ENCODE peak calls at places on chromosomes 12 and 14, in ten cellular contexts. E, R, U, T, F, B, G, I, P and O are unnamed samples. For H3K4me1, the result is how much of the 10 kb centered on the place peaks cover.

GRCh38 chr14:90483117-90483516 is 86.3 kb downstream of the CALM1 start:
- DNase-seq in E (no peak), R (no peak), U (no peak), T (no peak), F (no peak), B (no peak), G (no peak), I (no peak), P (no peak), O (no peak)

GRCh38 chr12:70101064-70101463 is 142.2 kb upstream of the CNOT2 start:
- DNase-seq in E (no peak), R (no peak), U (no peak), T (no peak), F (no peak), B (no peak), G (no peak), I (no peak), P (no peak), O (no peak)

GRCh38 chr12:22474970-22475720 is 69.2 kb downstream of the C2CD5 start:
- DNase-seq in E (no peak), R (no peak), U (no peak), T (no peak), F (no peak), B (no peak), G (no peak), I (no peak), P (no peak), O (no peak)

GRCh38 chr14:105330491-105330895 is 15.9 kb downstream of the PACS2 start:
- DNase-seq in E (peak), R (peak), U (peak), T (no peak), F (no peak), B (no peak), G (no peak), I (peak), P (no peak), O (no peak)

GRCh38 chr14:31921251-31921650 is 155.9 kb upstream of the ARHGAP5 start:
- DNase-seq in E (no peak), R (no peak), U (peak), T (no peak), F (no peak), B (no peak), G (no peak), I (no peak), P (no peak), O (no peak)

GRCh38 chr12:116594325-116595038 is 35.3 kb downstream of the MAP1LC3B2 start:
- DNase-seq in E (peak), R (peak), U (no peak), T (peak), F (peak), B (no peak), G (no peak), I (no peak), P (peak), O (peak)

GRCh38 chr12:98750511-98750910 is 105.4 kb downstream of the APAF1 start:
- DNase-seq in E (no peak), R (no peak), U (peak), T (no peak), F (no peak), B (peak), G (no peak), I (no peak), P (no peak), O (no peak)

GRCh38 chr14:37599527-37600368 is 4.3 kb downstream of the TTC6 start:
- DNase-seq in E (peak), R (peak), U (no peak), T (no peak), F (peak), B (no peak), G (peak), I (no peak), P (no peak), O (no peak)

GRCh38 chr12:3133410-3133793 is 56.2 kb downstream of the TSPAN9 start:
- DNase-seq in E (no peak), R (no peak), U (peak), T (no peak), F (no peak), B (no peak), G (no peak), I (no peak), P (no peak), O (no peak)

GRCh38 chr12:131135311-131135785 is 181.6 kb downstream of the ADGRD1 start:
- DNase-seq in E (no peak), R (no peak), U (no peak), T (no peak), F (no peak), B (no peak), G (no peak), I (no peak), P (no peak), O (no peak)

GRCh38 chr14:102095231-102095870 is 8.5 kb upstream of the HSP90AA1 start:
- DNase-seq in E (no peak), R (no peak), U (peak), T (no peak), F (no peak), B (no peak), G (no peak), I (no peak), P (no peak), O (no peak)

GRCh38 chr14:74952697-74953484 is 2.5 kb downstream of the PGF start:
- DNase-seq in E (no peak), R (no peak), U (no peak), T (no peak), F (no peak), B (no peak), G (no peak), I (no peak), P (no peak), O (no peak)

GRCh38 chr12:89856431-89856830 is 147.8 kb upstream of the ATP2B1 start:
- DNase-seq in E (no peak), R (no peak), U (peak), T (no peak), F (no peak), B (no peak), G (no peak), I (no peak), P (no peak), O (no peak)

GRCh38 chr14:105039458-105040205 is 18.7 kb upstream of the CDCA4 start:
- DNase-seq in E (peak), R (no peak), U (no peak), T (no peak), F (no peak), B (no peak), G (no peak), I (no peak), P (no peak), O (no peak)

GRCh38 chr12:116382456-116382902 is 105.0 kb upstream of the MED13L start:
- DNase-seq in E (no peak), R (no peak), U (peak), T (no peak), F (no peak), B (no peak), G (peak), I (no peak), P (no peak), O (no peak)

GRCh38 chr14:28635387-28635786 is 131.2 kb upstream of the FOXG1 start:
- DNase-seq in E (no peak), R (no peak), U (peak), T (no peak), F (no peak), B (no peak), G (peak), I (no peak), P (no peak), O (no peak)

GRCh38 chr14:76486251-76486743 is 110.4 kb downstream of the ESRRB start:
- DNase-seq in E (no peak), R (no peak), U (no peak), T (no peak), F (no peak), B (no peak), G (no peak), I (no peak), P (no peak), O (no peak)

GRCh38 chr12:13205809-13206559 is 9.5 kb downstream of the EMP1 start:
- DNase-seq in E (no peak), R (no peak), U (peak), T (no peak), F (no peak), B (no peak), G (no peak), I (no peak), P (no peak), O (no peak)

GRCh38 chr14:53963491-53964227 is 7.0 kb upstream of the BMP4 start:
- DNase-seq in E (peak), R (no peak), U (no peak), T (peak), F (peak), B (peak), G (peak), I (peak), P (no peak), O (no peak)

GRCh38 chr12:16893426-16893825 is 287.5 kb upstream of the LMO3 start:
- DNase-seq in E (no peak), R (no peak), U (no peak), T (no peak), F (no peak), B (no peak), G (no peak), I (no peak), P (no peak), O (no peak)

GRCh38 chr12:131100031-131100674 is 146.4 kb downstream of the ADGRD1 start:
- DNase-seq in E (no peak), R (no peak), U (no peak), T (no peak), F (no peak), B (no peak), G (no peak), I (no peak), P (no peak), O (no peak)

GRCh38 chr12:98741229-98741614 is 96.1 kb downstream of the APAF1 start:
- DNase-seq in E (no peak), R (no peak), U (peak), T (no peak), F (no peak), B (no peak), G (no peak), I (no peak), P (no peak), O (no peak)

GRCh38 chr14:37985826-37986470 is 221.8 kb upstream of the SSTR1 start:
- DNase-seq in E (no peak), R (no peak), U (peak), T (peak), F (peak), B (no peak), G (peak), I (no peak), P (no peak), O (peak)

GRCh38 chr14:47674148-47674545 is 1.3 kb downstream of the MDGA2 start:
- DNase-seq in E (no peak), R (peak), U (no peak), T (no peak), F (no peak), B (no peak), G (peak), I (no peak), P (no peak), O (no peak)

GRCh38 chr12:132601171-132601883 is 9.1 kb downstream of the LRCOL1 start:
- DNase-seq in E (no peak), R (peak), U (no peak), T (no peak), F (no peak), B (no peak), G (no peak), I (no peak), P (no peak), O (no peak)

GRCh38 chr14:71011479-71011878 is 104.2 kb downstream of the PCNX1 start:
- DNase-seq in E (no peak), R (no peak), U (no peak), T (no peak), F (no peak), B (no peak), G (no peak), I (no peak), P (no peak), O (no peak)

GRCh38 chr14:90491221-90491867 is 94.5 kb downstream of the CALM1 start:
- DNase-seq in E (no peak), R (peak), U (peak), T (peak), F (no peak), B (peak), G (no peak), I (no peak), P (no peak), O (no peak)

GRCh38 chr12:15532364-15532977 is 210.2 kb downstream of the PTPRO start:
- DNase-seq in E (no peak), R (no peak), U (peak), T (peak), F (peak), B (no peak), G (peak), I (no peak), P (no peak), O (peak)

DNA sequence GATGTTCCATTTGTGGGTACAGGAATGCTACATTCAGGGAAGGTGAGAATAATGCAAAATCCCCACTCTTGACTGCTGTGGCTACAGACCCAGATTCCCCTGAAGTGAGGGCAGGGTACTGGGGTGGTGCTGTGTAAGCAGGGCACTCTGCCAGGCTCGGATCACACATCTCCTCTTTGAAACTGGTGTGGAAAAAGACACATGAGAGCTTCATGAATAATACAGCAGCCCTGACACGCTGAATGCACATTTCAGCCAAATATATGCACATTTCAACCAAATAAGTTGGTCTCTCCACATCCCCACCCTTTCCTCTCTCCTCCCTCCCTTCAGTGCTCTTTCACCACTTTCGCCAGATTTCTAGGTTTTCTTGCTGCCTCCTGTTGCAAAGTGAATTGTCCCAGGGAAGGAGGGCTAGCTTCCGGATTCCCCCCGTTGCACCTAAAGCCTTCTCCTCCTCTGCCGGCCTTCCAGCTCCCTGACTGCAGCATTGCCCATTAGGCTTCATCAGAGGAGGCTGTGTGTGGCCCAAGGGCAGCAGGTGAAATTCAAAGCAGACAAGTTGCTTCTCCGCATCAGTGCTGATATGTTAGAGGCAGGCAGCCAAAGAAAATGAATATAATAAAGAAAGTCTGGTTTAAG is 118.2 kb upstream of the TMCC3 start:
- DNase-seq in E (no peak), R (no peak), U (no peak), T (no peak), F (no peak), B (no peak), G (no peak), I (no peak), P (no peak), O (no peak)
- H3K4me1 ChIP-seq in E (under half), R (under half), U (under half), T (under half), F (under half), B (under half), G (under half), I (under half), P (under half), O (under half)

GRCh38 chr14:64598404-64598803 is 48.6 kb downstream of the PPP1R36 start:
- DNase-seq in E (no peak), R (no peak), U (no peak), T (no peak), F (no peak), B (no peak), G (no peak), I (no peak), P (no peak), O (no peak)
- H3K4me3 ChIP-seq in E (no peak), R (no peak), U (no peak), T (no peak), F (no peak), B (no peak), G (no peak), I (no peak), P (no peak), O (no peak)

GRCh38 chr12:41850046-41850445 is 294.6 kb downstream of the GXYLT1 start:
- DNase-seq in E (no peak), R (no peak), U (no peak), T (no peak), F (no peak), B (no peak), G (no peak), I (no peak), P (no peak), O (no peak)
- H3K4me1 ChIP-seq in E (under half), R (under half), U (under half), T (under half), F (under half), B (under half), G (under half), I (under half), P (under half), O (under half)

GRCh38 chr12:101642115-101643067 is 47.6 kb downstream of the MYBPC1 start:
- DNase-seq in E (peak), R (no peak), U (no peak), T (peak), F (peak), B (no peak), G (peak), I (peak), P (peak), O (no peak)
- H3K4me3 ChIP-seq in E (peak), R (peak), U (no peak), T (no peak), F (no peak), B (no peak), G (peak), I (peak), P (no peak), O (no peak)

GRCh38 chr12:54329756-54330155 is 4.8 kb downstream of the COPZ1 start:
- DNase-seq in E (no peak), R (no peak), U (no peak), T (no peak), F (no peak), B (no peak), G (no peak), I (no peak), P (no peak), O (no peak)

GRCh38 chr12:54330442-54330841 is 5.5 kb downstream of the COPZ1 start:
- DNase-seq in E (no peak), R (no peak), U (no peak), T (no peak), F (no peak), B (no peak), G (no peak), I (no peak), P (no peak), O (no peak)

GRCh38 chr12:54324617-54325441 is at the start of gene COPZ1:
- DNase-seq in E (peak), R (peak), U (peak), T (peak), F (peak), B (peak), G (peak), I (peak), P (peak), O (peak)

GRCh38 chr12:54331461-54331860 is 6.5 kb downstream of the COPZ1 start:
- DNase-seq in E (no peak), R (no peak), U (no peak), T (no peak), F (no peak), B (no peak), G (no peak), I (no peak), P (no peak), O (no peak)

DNA sequence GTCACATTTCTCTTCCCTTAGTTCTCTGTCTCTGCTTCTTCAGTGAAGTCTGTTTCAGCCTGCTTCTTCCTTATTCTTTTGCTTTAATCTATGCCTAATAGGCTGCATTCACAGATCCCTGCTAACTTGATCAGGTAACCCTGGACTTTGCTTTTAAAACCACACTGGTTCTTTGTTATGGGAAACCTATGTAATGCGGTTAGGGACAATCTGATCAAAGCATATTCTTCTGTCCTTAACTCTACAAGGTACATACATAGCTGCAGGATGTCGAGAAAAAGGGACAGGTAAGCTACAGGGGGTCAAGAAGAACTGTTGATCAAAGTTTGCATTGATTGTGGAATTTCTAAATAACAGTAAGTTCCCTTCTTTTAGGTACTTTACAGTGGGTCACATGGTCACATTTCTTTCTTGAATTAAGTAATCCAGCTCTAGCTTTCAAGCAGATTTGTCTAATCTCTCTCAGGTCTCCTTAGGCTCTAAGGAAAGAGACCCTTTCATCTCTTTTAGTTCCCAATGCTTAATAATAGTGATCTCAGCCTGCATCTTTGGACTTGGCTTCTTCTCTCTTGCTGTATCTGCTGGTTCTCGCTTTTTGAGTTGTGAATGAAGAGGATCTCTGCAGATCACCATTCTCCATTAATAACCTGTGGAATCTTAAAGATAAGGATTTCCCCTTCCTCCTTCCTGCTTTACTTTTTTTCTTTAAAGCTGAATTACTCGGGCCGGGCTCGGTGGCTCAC is 3.8 kb downstream of the COPZ1 start:
- DNase-seq in E (no peak), R (no peak), U (no peak), T (no peak), F (no peak), B (no peak), G (no peak), I (no peak), P (no peak), O (no peak)
- H3K4me1 ChIP-seq in E (half or more), R (under half), U (under half), T (half or more), F (under half), B (under half), G (under half), I (under half), P (under half), O (half or more)

DNA sequence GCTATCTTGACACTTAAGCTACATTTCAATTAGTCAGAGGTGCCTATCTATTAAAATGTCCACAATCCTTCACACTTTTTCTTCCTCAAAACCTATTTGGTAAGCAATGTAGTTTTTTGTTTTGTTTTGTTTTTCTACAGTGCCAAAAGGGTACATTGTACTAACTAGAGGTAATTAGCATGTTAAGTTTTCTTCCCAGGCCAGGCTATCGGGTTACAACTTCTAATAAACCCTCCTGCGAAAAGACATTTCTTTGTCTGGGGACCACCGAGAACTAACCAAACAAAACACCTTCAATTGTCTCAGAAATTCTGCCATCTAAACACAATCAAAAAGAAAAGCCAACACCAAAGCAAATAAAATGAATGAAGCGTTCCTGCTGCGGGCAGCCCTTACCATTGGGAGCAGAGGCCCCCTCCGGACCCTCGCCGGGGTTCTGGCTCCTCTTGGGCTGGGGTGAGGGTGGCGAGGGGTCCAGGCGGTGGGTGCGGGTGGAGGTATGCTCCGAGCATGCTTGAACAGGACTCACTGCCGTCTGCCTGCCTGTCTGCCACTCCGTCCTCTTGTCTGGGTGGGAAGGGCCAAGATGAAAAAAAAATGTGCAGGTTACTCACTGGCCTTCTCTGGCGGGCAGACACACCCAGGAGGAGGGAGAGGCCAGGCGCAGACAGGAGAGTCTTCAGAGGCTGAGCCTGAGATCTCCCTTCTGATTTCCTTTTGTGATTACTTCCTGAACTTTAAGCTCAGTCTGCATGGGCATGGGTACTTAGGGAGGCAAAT is 76.3 kb downstream of the STON2 start:
- DNase-seq in E (peak), R (no peak), U (no peak), T (no peak), F (peak), B (no peak), G (peak), I (peak), P (no peak), O (no peak)
- H3K4me3 ChIP-seq in E (peak), R (no peak), U (no peak), T (no peak), F (no peak), B (no peak), G (peak), I (peak), P (no peak), O (no peak)

DNA sequence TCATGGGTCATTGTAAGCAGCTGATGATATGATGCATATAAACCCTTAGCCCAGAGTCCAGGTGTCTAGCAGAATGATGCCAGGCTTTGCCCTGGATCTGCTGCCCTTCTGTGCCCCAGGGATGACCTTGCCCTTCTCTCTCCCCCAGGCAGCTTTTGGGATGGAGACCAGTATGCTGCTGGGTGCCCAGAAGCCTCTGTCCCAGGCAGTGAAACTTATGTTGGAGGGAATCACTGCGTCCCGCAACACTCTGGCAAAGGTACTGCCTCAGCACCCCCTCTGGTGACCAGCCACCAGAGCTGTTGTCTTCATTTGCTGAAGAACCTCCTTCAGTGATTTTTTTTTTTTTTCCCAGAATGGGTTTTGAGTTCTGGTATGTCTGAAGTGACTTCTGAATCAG is 23.3 kb downstream of the CYP46A1 start:
- DNase-seq in E (no peak), R (no peak), U (no peak), T (no peak), F (no peak), B (no peak), G (no peak), I (no peak), P (no peak), O (no peak)
- H3K4me1 ChIP-seq in E (under half), R (under half), U (under half), T (under half), F (under half), B (under half), G (under half), I (under half), P (under half), O (under half)